ENCODE peak calls at places on chromosomes 11 and 22, in seven cellular contexts. X is MM.1S, N is neural progenitor cell, G is lower lobe of right lung, J is RWPE2, F is tibial artery, H is PC-9. L is an unnamed sample.

GRCh38 chr11:57658023-57658361 is 430 bp downstream of the CLP1 start:
- DNase-seq in X (no peak), J (no peak), H (no peak), N (peak; percentile 26), F (no peak), G (no peak), L (no peak)

GRCh38 chr11:27701262-27702105 is 1.2 kb upstream of the BDNF start:
- DNase-seq in X (peak; percentile 41), N (peak; percentile 55), H (no peak), G (no peak), F (peak; percentile 76), J (peak; percentile 35), L (peak; percentile 42)

GRCh38 chr11:31655483-31655882 is 145.9 kb downstream of the ELP4 start:
- DNase-seq in J (peak; percentile 50), H (no peak), X (no peak), F (no peak), G (no peak), N (peak; percentile 36), L (no peak)

GRCh38 chr22:45235101-45235777 is 5.5 kb downstream of the KIAA0930 start:
- DNase-seq in J (no peak), H (no peak), F (no peak), N (no peak), X (peak; percentile 88), G (peak; percentile 52), L (no peak)

GRCh38 chr11:6992457-6993431 is 27.4 kb downstream of the ZNF214 start:
- DNase-seq in X (no peak), G (no peak), F (no peak), N (no peak), H (no peak), J (no peak), L (peak; percentile 68)

GRCh38 chr22:45502215-45503070 is at the start of gene FBLN1:
- DNase-seq in N (peak; percentile 95), F (peak; percentile 75), J (no peak), G (peak; percentile 41), X (no peak), H (peak; percentile 45), L (peak; percentile 55)

GRCh38 chr11:108895579-108896480 is 231.0 kb downstream of the DDX10 start:
- DNase-seq in G (no peak), F (no peak), J (no peak), N (no peak), X (no peak), H (peak; percentile 92), L (peak; percentile 58)

GRCh38 chr11:32105871-32106312 is 15.0 kb downstream of the RCN1 start:
- DNase-seq in X (no peak), G (no peak), J (no peak), H (no peak), F (no peak), N (no peak), L (no peak)

GRCh38 chr22:35335936-35336781 is 36.5 kb downstream of the TOM1 start:
- DNase-seq in N (no peak), J (no peak), F (no peak), G (no peak), H (no peak), X (no peak), L (no peak)

GRCh38 chr22:47357086-47357485 is 594.6 kb downstream of the TBC1D22A start:
- DNase-seq in X (no peak), G (no peak), F (no peak), N (no peak), J (no peak), H (no peak), L (no peak)

GRCh38 chr11:43959321-43959995 is 17.0 kb downstream of the C11orf96 start:
- DNase-seq in X (no peak), J (no peak), N (no peak), F (no peak), H (no peak), G (no peak), L (peak; percentile 21)

GRCh38 chr22:42621505-42622002 is 6.9 kb upstream of the POLDIP3 start:
- DNase-seq in N (peak; percentile 93), X (peak; percentile 55), J (no peak), F (peak; percentile 87), G (peak; percentile 74), H (no peak), L (peak; percentile 72)

GRCh38 chr22:46287873-46288751 is 8.6 kb upstream of the GTSE1 start:
- DNase-seq in G (peak; percentile 68), X (peak; percentile 64), N (no peak), F (peak; percentile 68), H (peak; percentile 28), J (no peak), L (no peak)

GRCh38 chr11:58616594-58616993 is 5.9 kb upstream of the CNTF start:
- DNase-seq in G (no peak), H (no peak), N (no peak), J (no peak), X (no peak), F (no peak), L (no peak)

GRCh38 chr11:71995726-71996291 is 2.9 kb upstream of the IL18BP start:
- DNase-seq in H (no peak), X (no peak), F (no peak), J (no peak), N (no peak), G (no peak), L (no peak)

GRCh38 chr22:21447694-21448402 is 19.3 kb upstream of the TMEM191C start:
- DNase-seq in N (peak; percentile 4), J (peak; percentile 33), G (peak; percentile 38), X (no peak), F (peak; percentile 61), H (no peak), L (no peak)

GRCh38 chr11:85620243-85620642 is 6.9 kb downstream of the DLG2 start:
- DNase-seq in X (no peak), F (no peak), G (no peak), J (no peak), N (no peak), H (no peak), L (no peak)

GRCh38 chr11:125241104-125241503 is 76.6 kb downstream of the PKNOX2 start:
- DNase-seq in F (no peak), J (no peak), N (no peak), G (no peak), X (no peak), H (no peak), L (peak; percentile 78)

GRCh38 chr11:73087730-73088129 is 54.4 kb downstream of the FCHSD2 start:
- DNase-seq in X (no peak), N (no peak), F (no peak), G (no peak), H (no peak), J (no peak), L (peak; percentile 45)

GRCh38 chr11:70067591-70068341 is 10.4 kb upstream of the ANO1 start:
- DNase-seq in N (peak; percentile 82), X (no peak), F (no peak), J (peak; percentile 44), G (no peak), H (peak; percentile 98), L (no peak)

GRCh38 chr11:123231263-123231662 is 36.2 kb upstream of the CLMP start:
- DNase-seq in N (no peak), H (no peak), F (no peak), J (no peak), G (no peak), X (no peak), L (no peak)

GRCh38 chr11:94175545-94175944 is 46.9 kb downstream of the PANX1 start:
- DNase-seq in H (no peak), X (no peak), G (no peak), F (no peak), N (no peak), J (no peak), L (no peak)

GRCh38 chr11:19679952-19680823 is 32.4 kb upstream of the NAV2 start:
- DNase-seq in N (peak; percentile 44), G (peak; percentile 79), J (peak; percentile 94), X (no peak), F (peak; percentile 98), H (peak; percentile 92), L (peak; percentile 25)
- TF ChIP-seq CTCF in N (no peak), G (no peak), J (no peak), X (no peak), F (peak; percentile 46), H (peak; percentile 24), L (no peak)

GRCh38 chr22:33302549-33302948 is 244.4 kb upstream of the SYN3 start:
- DNase-seq in H (no peak), X (no peak), J (no peak), F (no peak), N (no peak), G (no peak), L (no peak)
- H3K4me3 ChIP-seq in H (no peak overlapping the region), X (no peak overlapping the region), J (no peak overlapping the region), F (no peak overlapping the region), N (no peak overlapping the region), G (no peak overlapping the region), L (no peak overlapping the region)

GRCh38 chr11:68893282-68893681 is 10.3 kb downstream of the MRPL21 start:
- DNase-seq in G (no peak), X (no peak), J (no peak), N (no peak), F (no peak), H (no peak), L (no peak)

GRCh38 chr11:68890490-68891231 is 13.0 kb downstream of the MRPL21 start:
- DNase-seq in J (no peak), N (no peak), G (peak; percentile 52), H (no peak), F (peak; percentile 97), X (no peak), L (no peak)

GRCh38 chr11:68891356-68891948 is 12.2 kb downstream of the MRPL21 start:
- DNase-seq in H (no peak), N (no peak), F (no peak), X (no peak), J (no peak), G (no peak), L (no peak)

GRCh38 chr11:68892576-68892975 is 11.1 kb downstream of the MRPL21 start:
- DNase-seq in N (no peak), H (no peak), G (no peak), X (no peak), J (no peak), F (no peak), L (no peak)

DNA sequence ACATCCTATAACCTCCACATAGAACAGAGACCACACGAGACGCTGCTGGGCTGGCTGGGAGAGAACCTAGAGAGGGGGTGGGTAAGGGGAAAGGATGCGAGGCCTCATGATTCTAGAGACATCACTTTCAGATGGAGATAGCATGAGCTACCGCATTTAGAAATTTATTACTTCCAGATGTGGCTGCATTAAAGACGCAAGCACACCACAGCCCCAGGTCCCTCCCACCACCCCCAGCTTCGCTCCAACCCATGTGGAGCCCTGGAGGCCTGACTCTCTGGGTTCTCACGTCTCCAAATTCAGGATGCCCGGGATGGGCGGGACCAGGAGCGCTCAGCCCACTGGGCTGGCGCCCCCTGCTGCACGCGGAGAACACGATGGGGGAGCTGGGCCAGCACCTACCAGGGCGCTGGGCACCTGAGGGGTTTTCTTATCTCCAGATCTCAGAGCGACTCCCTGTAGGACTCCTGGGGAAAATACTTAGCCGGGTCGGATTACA is 13.6 kb downstream of the MRPL21 start:
- DNase-seq in N (peak; percentile 71), J (no peak), H (no peak), G (no peak), F (peak; percentile 83), X (no peak), L (peak; percentile 80)
- H3K36me3 ChIP-seq in N (no peaks in the 10 kb centered on the region), J (peaks cover 37% of the 10 kb centered on the region), H (peaks cover 6% of the 10 kb centered on the region), G (peaks cover 44% of the 10 kb centered on the region), F (peaks cover 26% of the 10 kb centered on the region), X (no peaks in the 10 kb centered on the region), L (peaks cover 31% of the 10 kb centered on the region)

DNA sequence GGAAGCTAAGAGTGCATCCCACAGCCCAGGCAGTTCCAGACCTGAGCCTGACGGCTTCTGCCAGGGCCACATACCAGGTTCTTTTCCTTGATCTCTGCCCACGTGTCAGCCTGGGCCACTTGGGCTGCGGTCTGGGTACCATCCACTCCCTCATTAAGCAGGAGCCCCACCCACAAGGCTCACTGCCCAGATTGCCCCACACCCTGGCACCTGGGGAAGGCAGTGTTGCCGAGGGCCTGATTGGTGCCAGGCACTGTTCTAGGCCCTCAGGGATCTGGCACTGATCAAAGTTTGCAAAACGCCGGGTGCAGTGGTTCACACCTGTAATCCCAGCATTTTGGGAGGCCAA is 15.4 kb downstream of the GGA1 start:
- DNase-seq in F (no peak), H (no peak), X (no peak), N (no peak), J (no peak), G (peak; percentile 75), L (no peak)
- TF ChIP-seq CTCF in F (no peak), H (no peak), X (no peak), N (no peak), J (peak; percentile 13), G (no peak), L (no peak)

L was measured in cardiac muscle cell.